ENCODE peak calls at places on chromosomes 11 and 22, in five cellular contexts. O, R, D, J and C are unnamed samples.

GRCh38 chr11:108009497-108010360 is 1.0 kb downstream of the CUL5 start:
- DNase-seq in J (no peak), O (no peak), R (peak; percentile 27), D (no peak), C (no peak)

GRCh38 chr11:73415854-73416615 is 39.8 kb downstream of the RELT start:
- DNase-seq in O (no peak), J (no peak), D (no peak), R (no peak), C (no peak)

GRCh38 chr22:42368379-42369249 is 63.6 kb downstream of the NFAM1 start:
- DNase-seq in R (no peak), D (no peak), J (no peak), O (no peak), C (no peak)

GRCh38 chr11:33936745-33937612 is 45.1 kb upstream of the LMO2 start:
- DNase-seq in R (no peak), J (peak; percentile 28), O (no peak), D (no peak), C (no peak)

GRCh38 chr11:1070594-1071462 is 3.8 kb upstream of the MUC2 start:
- DNase-seq in O (peak; percentile 36), D (no peak), J (no peak), R (no peak), C (no peak)

GRCh38 chr11:47565340-47566165 is at the start of gene PTPMT1:
- DNase-seq in O (peak; percentile 64), D (no peak), J (peak; percentile 33), R (peak; percentile 77), C (peak; percentile 74)

GRCh38 chr22:42439021-42439420 is 6.8 kb upstream of the NFAM1 start:
- DNase-seq in R (no peak), J (no peak), D (no peak), O (no peak), C (no peak)

GRCh38 chr11:31807791-31808074 is 3.4 kb downstream of the PAX6 start:
- DNase-seq in J (no peak), O (no peak), D (no peak), R (no peak), C (no peak)

GRCh38 chr11:72965672-72966071 is 151.5 kb downstream of the ATG16L2 start:
- DNase-seq in O (no peak), D (no peak), R (no peak), J (no peak), C (no peak)

GRCh38 chr11:1233351-1234053 is 10.6 kb downstream of the MUC5B start:
- DNase-seq in O (no peak), J (no peak), D (no peak), R (no peak), C (no peak)

GRCh38 chr11:15629690-15630321 is 515.1 kb downstream of the INSC start:
- DNase-seq in R (peak; percentile 70), J (no peak), O (no peak), D (no peak), C (no peak)

GRCh38 chr11:8603696-8604077 is 9.7 kb upstream of the STK33 start:
- DNase-seq in D (no peak), O (no peak), R (no peak), J (no peak), C (no peak)

GRCh38 chr11:2670541-2671100 is 29.2 kb downstream of the KCNQ1OT1 start:
- DNase-seq in D (no peak), J (no peak), O (peak; percentile 17), R (peak; percentile 14), C (no peak)

GRCh38 chr11:34599406-34599901 is 21.4 kb upstream of the EHF start:
- DNase-seq in D (no peak), O (no peak), J (no peak), R (no peak), C (no peak)

GRCh38 chr11:12725863-12726666 is 51.8 kb downstream of the TEAD1 start:
- DNase-seq in R (no peak), J (no peak), D (no peak), O (no peak), C (no peak)

GRCh38 chr11:76455331-76455730 is 10.5 kb downstream of the EMSY start:
- DNase-seq in R (no peak), J (no peak), O (no peak), D (peak; percentile 91), C (no peak)

GRCh38 chr11:75380716-75381420 is 18.4 kb upstream of the RPS3 start:
- DNase-seq in O (no peak), J (no peak), R (no peak), D (no peak), C (no peak)

GRCh38 chr11:1459739-1460395 is 26.7 kb downstream of the MOB2 start:
- DNase-seq in R (no peak), D (no peak), J (no peak), O (no peak), C (no peak)

GRCh38 chr11:59678813-59679165 is 10.0 kb upstream of the PATL1 start:
- DNase-seq in R (no peak), D (no peak), J (no peak), O (no peak), C (no peak)

GRCh38 chr11:102599642-102600261 is 25.4 kb downstream of the MMP20 start:
- DNase-seq in J (no peak), R (no peak), D (no peak), O (no peak), C (no peak)

GRCh38 chr22:42630901-42631602 is 9.3 kb downstream of the ATP5MGL start:
- DNase-seq in D (no peak), J (no peak), R (no peak), O (no peak), C (no peak)

GRCh38 chr11:72553748-72554147 is 119.4 kb upstream of the CLPB start:
- DNase-seq in D (peak; percentile 25), O (no peak), J (no peak), R (no peak), C (no peak)

GRCh38 chr11:73028621-73029020 is 113.5 kb downstream of the FCHSD2 start:
- DNase-seq in O (no peak), J (no peak), D (no peak), R (no peak), C (no peak)

GRCh38 chr22:37802310-37803194 is 5.2 kb upstream of the GCAT start:
- DNase-seq in O (no peak), R (peak; percentile 60), J (no peak), D (no peak), C (no peak)
- TF ChIP-seq POLR2A in O (no peak), R (no peak), J (peak; percentile 48), D (no peak), C (no peak)

GRCh38 chr11:68002943-68003845 is 703 bp downstream of the UNC93B1 start:
- DNase-seq in D (no peak), J (no peak), O (no peak), R (peak; percentile 75), C (no peak)

GRCh38 chr11:68006606-68007166 is 2.8 kb upstream of the UNC93B1 start:
- DNase-seq in R (no peak), D (no peak), J (no peak), O (no peak), C (no peak)

GRCh38 chr11:68002575-68002942 is 1.3 kb downstream of the UNC93B1 start:
- DNase-seq in R (no peak), O (no peak), J (no peak), D (no peak), C (no peak)

GRCh38 chr11:68004551-68005335 is 846 bp upstream of the UNC93B1 start:
- DNase-seq in D (no peak), R (no peak), J (no peak), O (no peak), C (no peak)

DNA sequence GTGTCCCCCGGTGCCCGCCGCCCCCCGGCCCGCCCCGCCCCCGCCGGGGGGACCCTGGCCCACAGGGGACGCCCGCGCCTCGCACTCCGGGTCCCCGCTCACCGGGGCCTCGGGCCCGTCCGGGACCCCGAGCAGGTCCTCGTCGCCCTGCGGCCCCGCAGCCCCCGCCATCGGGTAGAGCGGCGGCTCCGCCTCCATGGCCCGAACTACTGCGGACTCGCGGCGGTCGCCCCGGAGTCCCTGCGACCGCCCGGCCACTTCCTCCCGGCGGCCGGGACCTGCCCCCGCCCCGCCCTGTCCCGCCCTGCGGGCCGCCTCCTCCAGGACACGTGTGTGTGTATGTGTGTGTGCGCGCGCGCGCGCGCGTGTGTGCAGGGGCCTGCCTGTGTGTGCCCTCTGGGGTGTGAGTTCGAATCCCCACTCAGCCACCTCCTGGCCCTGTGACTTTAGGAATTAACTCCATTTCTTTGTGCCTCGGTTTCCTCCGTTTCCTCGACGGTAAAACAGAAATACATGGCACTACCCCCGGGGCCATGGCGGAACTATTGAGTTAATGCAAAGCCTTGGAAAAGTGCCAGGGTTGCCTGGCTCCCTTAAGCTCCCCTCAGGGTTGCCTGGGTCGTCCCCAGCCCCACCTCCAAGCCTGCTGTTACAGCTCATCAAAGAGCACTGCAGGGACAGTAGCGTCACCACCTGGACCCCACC is at the start of gene UNC93B1:
- DNase-seq in J (peak; percentile 81), D (no peak), O (peak; percentile 76), R (peak; percentile 93), C (peak; percentile 91)
- TF ChIP-seq POLR2AphosphoS5 in J (peak; percentile 35), D (no peak), O (peak; percentile 48), R (peak; percentile 67), C (peak; percentile 51)

DNA sequence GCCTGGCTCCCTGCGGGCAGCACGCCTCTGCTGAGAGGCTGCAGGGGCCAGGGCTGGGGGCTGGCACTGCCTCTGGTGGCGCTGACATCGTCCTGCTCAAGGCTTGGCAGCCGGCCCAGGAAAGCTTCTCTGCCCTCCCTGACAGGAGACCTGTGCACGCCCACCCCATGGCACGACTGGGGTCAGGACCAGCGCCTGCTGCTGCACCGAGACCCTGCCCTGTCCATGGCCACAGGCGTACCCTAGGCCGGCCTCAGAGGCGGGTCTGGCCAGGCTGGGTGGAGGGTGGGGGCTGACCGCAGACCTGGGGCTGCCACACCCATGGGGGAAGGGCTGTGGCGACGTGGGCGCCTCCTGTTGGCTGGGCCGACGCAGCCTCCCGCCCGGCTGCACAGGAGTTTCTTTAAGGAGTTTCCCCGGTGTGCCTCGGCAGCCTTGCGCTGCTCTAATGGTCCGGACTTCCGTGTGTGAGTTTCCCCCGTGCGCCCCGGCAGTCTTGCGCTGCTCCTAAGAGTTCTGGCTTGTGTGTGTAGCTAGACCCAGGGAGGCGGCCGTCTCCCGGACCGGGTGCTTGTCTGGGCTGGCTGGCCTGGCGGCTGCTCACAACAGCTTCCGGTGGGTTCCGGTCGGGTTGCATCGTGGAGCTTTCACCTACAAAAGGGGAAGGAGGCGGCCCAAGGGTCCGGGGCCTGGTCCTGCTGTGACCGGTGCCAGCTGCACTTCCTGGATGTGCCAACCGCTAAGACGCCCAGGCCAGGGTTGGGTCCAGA is 4.7 kb downstream of the TRABD start:
- DNase-seq in J (peak; percentile 68), D (peak; percentile 44), R (peak; percentile 88), O (peak; percentile 79), C (peak; percentile 78)
- TF ChIP-seq POLR2A in J (peak; percentile 67), D (no peak), R (no peak), O (no peak), C (peak; percentile 68)

DNA sequence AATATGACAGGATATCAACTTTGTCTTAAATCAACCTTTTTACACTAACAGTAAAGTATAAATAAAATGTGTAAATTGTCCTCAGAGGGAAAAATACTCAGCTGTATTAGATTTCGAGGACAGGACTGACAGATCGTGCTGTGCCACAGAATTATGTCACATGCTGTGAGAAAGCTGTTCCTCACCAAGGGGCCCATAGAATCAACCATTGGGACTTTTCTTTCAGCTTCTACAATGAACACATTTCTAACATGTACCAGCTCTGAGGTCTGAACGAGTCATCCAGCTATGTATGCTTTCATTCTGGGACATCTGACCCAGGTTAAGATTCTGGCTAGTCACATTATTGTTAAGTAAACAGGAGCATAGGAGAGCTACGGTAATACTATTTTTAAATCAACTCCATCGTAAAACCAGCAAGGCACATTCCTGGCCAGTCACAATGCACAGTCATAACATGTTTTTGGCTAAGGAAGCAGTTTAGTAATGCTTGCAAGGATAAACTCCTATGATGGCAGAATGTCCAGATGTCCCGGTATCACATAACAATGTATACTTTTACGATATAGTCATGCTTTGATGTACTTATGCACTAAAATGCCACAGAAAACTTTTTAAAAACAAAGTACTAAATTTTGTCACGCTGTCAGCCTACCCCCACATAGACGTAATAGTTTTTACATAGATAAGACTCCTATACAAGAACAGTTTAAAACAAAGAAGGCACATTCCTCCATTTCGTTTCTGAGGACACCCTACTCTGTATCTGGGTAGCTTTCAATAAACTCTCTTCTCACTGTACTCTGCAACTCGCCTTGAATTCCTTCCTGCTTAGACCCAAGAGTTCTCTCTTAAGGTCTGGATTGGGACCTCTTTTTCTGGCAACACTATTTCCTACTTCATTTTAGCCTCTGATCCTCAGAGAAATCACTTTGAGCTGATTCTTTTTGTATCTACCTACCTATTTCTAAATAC is 27.4 kb downstream of the ZNF214 start:
- DNase-seq in J (peak; percentile 65), O (no peak), D (no peak), R (no peak), C (no peak)
- TF ChIP-seq POLR2AphosphoS5 in J (peak; percentile 90), O (no peak), D (no peak), R (no peak), C (no peak)